ENCODE peak calls at places on chromosomes 7 and 10, in six cellular contexts. One of them, this sample, is unnamed.

GRCh38 chr10:23095966-23096813 is 811 bp downstream of the MSRB2 start:
- DNase-seq in K562: no peak
- DNase-seq in IMR-90: peak
- DNase-seq in GM12878: no peak
- DNase-seq in A549: peak
- DNase-seq in HepG2: peak
- DNase-seq in this sample: peak

GRCh38 chr10:32953277-32953927 is 4.6 kb downstream of the ITGB1 start:
- DNase-seq in HepG2: no peak
- DNase-seq in A549: no peak
- DNase-seq in IMR-90: no peak
- DNase-seq in GM12878: no peak
- DNase-seq in K562: no peak
- DNase-seq in this sample: no peak

GRCh38 chr7:106050002-106050742 is 61.9 kb downstream of the SYPL1 start:
- DNase-seq in GM12878: no peak
- DNase-seq in A549: no peak
- DNase-seq in K562: no peak
- DNase-seq in HepG2: peak
- DNase-seq in IMR-90: peak
- DNase-seq in this sample: no peak

GRCh38 chr7:15515201-15515777 is 46.5 kb downstream of the AGMO start:
- DNase-seq in HepG2: no peak
- DNase-seq in K562: no peak
- DNase-seq in GM12878: no peak
- DNase-seq in IMR-90: peak
- DNase-seq in A549: no peak
- DNase-seq in this sample: no peak

GRCh38 chr7:54839538-54840213 is 80.7 kb upstream of the SEC61G start:
- DNase-seq in A549: peak
- DNase-seq in K562: no peak
- DNase-seq in IMR-90: peak
- DNase-seq in HepG2: peak
- DNase-seq in GM12878: no peak
- DNase-seq in this sample: peak

GRCh38 chr10:77877461-77878344 is 48.9 kb downstream of the DLG5 start:
- DNase-seq in K562: no peak
- DNase-seq in A549: no peak
- DNase-seq in IMR-90: peak
- DNase-seq in HepG2: no peak
- DNase-seq in GM12878: peak
- DNase-seq in this sample: peak

GRCh38 chr10:68163735-68164134 is 54.4 kb downstream of the MYPN start:
- DNase-seq in HepG2: peak
- DNase-seq in K562: no peak
- DNase-seq in A549: no peak
- DNase-seq in IMR-90: no peak
- DNase-seq in GM12878: peak
- DNase-seq in this sample: no peak

GRCh38 chr7:81233208-81233940 is 314.5 kb upstream of the SEMA3C start:
- DNase-seq in A549: no peak
- DNase-seq in HepG2: no peak
- DNase-seq in K562: no peak
- DNase-seq in GM12878: no peak
- DNase-seq in IMR-90: no peak
- DNase-seq in this sample: no peak

GRCh38 chr7:151631149-151631967 is 111.7 kb upstream of the RHEB start:
- DNase-seq in A549: peak
- DNase-seq in HepG2: no peak
- DNase-seq in K562: no peak
- DNase-seq in IMR-90: no peak
- DNase-seq in GM12878: peak
- DNase-seq in this sample: peak

GRCh38 chr10:91137822-91138221 is 82.6 kb upstream of the PCGF5 start:
- DNase-seq in HepG2: no peak
- DNase-seq in GM12878: no peak
- DNase-seq in IMR-90: no peak
- DNase-seq in K562: no peak
- DNase-seq in A549: no peak
- DNase-seq in this sample: no peak

GRCh38 chr7:50307368-50308012 is 3.0 kb downstream of the IKZF1 start:
- DNase-seq in K562: peak
- DNase-seq in HepG2: no peak
- DNase-seq in A549: no peak
- DNase-seq in GM12878: no peak
- DNase-seq in IMR-90: no peak
- DNase-seq in this sample: no peak

GRCh38 chr7:727806-728460 is 852 bp upstream of the PRKAR1B start:
- DNase-seq in HepG2: no peak
- DNase-seq in K562: peak
- DNase-seq in A549: no peak
- DNase-seq in IMR-90: peak
- DNase-seq in GM12878: no peak
- DNase-seq in this sample: no peak

GRCh38 chr10:69468771-69469129 is 17.5 kb downstream of the TSPAN15 start:
- DNase-seq in HepG2: no peak
- DNase-seq in IMR-90: no peak
- DNase-seq in A549: no peak
- DNase-seq in GM12878: no peak
- DNase-seq in K562: no peak
- DNase-seq in this sample: no peak

GRCh38 chr7:91685544-91685943 is 195.0 kb downstream of the MTERF1 start:
- DNase-seq in HepG2: no peak
- DNase-seq in K562: no peak
- DNase-seq in GM12878: no peak
- DNase-seq in A549: no peak
- DNase-seq in IMR-90: peak
- DNase-seq in this sample: no peak

GRCh38 chr10:90181251-90181691 is 479.9 kb downstream of the KIF20B start:
- DNase-seq in GM12878: no peak
- DNase-seq in HepG2: no peak
- DNase-seq in K562: no peak
- DNase-seq in IMR-90: no peak
- DNase-seq in A549: no peak
- DNase-seq in this sample: no peak

GRCh38 chr10:48199580-48200377 is 74.7 kb downstream of the FRMPD2 start:
- DNase-seq in IMR-90: peak
- DNase-seq in HepG2: no peak
- DNase-seq in A549: no peak
- DNase-seq in GM12878: no peak
- DNase-seq in K562: no peak
- DNase-seq in this sample: no peak

GRCh38 chr7:38702002-38702535 is 70.9 kb upstream of the AMPH start:
- DNase-seq in A549: no peak
- DNase-seq in K562: no peak
- DNase-seq in HepG2: no peak
- DNase-seq in IMR-90: no peak
- DNase-seq in GM12878: no peak
- DNase-seq in this sample: no peak

GRCh38 chr10:45044290-45044689 is 43.6 kb downstream of the ZNF22 start:
- DNase-seq in HepG2: no peak
- DNase-seq in GM12878: no peak
- DNase-seq in K562: no peak
- DNase-seq in IMR-90: no peak
- DNase-seq in A549: no peak
- DNase-seq in this sample: no peak

GRCh38 chr7:18212788-18213187 is 185.1 kb upstream of the PRPS1L1 start:
- DNase-seq in IMR-90: peak
- DNase-seq in GM12878: no peak
- DNase-seq in HepG2: no peak
- DNase-seq in K562: no peak
- DNase-seq in A549: no peak
- DNase-seq in this sample: no peak

GRCh38 chr10:101694674-101695403 is at the start of gene FBXW4:
- DNase-seq in K562: peak
- DNase-seq in A549: peak
- DNase-seq in HepG2: peak
- DNase-seq in IMR-90: peak
- DNase-seq in GM12878: no peak
- DNase-seq in this sample: peak

GRCh38 chr7:148153611-148154010 is 437.0 kb upstream of the C7orf33 start:
- DNase-seq in HepG2: no peak
- DNase-seq in K562: no peak
- DNase-seq in A549: no peak
- DNase-seq in GM12878: no peak
- DNase-seq in IMR-90: no peak
- DNase-seq in this sample: no peak

GRCh38 chr10:88902328-88902789 is 22.3 kb downstream of the STAMBPL1 start:
- DNase-seq in GM12878: no peak
- DNase-seq in HepG2: no peak
- DNase-seq in K562: no peak
- DNase-seq in A549: no peak
- DNase-seq in IMR-90: no peak
- DNase-seq in this sample: no peak

GRCh38 chr7:152851881-152852417 is 92.4 kb downstream of the ACTR3B start:
- DNase-seq in IMR-90: no peak
- DNase-seq in K562: no peak
- DNase-seq in A549: no peak
- DNase-seq in HepG2: no peak
- DNase-seq in GM12878: no peak
- DNase-seq in this sample: no peak

DNA sequence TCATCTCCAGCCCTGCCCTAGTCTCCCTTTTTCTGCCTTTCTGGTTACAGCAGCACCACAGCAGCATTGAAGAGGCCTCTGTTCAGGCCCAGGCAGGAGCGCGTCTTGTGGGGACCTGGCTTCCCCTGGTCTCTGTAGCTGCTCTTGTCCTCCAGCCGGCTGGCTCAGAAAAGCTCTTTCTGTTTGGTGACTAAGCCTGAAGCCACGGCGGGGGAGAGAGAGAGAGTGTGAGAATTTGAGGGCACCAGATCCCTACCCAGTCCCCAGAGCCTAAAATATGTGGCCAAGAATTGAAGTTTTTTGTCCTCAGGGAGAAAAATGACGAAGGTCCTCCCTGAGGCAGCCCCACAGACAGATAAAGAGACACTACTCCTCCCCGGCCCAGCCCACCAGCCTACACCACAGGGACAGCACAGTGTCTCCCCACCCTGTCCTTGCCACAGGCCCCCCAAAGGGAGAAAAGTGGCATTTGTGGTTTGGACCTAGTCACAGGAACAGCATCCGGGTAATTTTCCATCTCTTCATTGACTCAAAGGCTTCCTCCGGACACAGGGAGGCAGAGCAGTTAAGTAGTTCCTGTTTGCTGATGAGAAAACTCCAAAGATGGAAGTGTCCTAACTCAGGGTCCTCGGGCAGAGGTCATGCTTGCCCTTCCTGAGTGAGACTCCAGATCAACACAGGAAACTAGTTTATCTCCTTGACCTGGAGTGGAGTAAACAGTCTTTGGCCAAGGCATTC is 13.3 kb upstream of the FAM180A start:
- DNase-seq in IMR-90: peak
- DNase-seq in HepG2: no peak
- DNase-seq in K562: no peak
- DNase-seq in A549: no peak
- DNase-seq in GM12878: no peak
- DNase-seq in this sample: no peak
- TF ChIP-seq BHLHE40 in IMR-90: no peak
- TF ChIP-seq BHLHE40 in HepG2: no peak
- TF ChIP-seq BHLHE40 in K562: no peak
- TF ChIP-seq BHLHE40 in A549: no peak
- TF ChIP-seq BHLHE40 in GM12878: no peak
- TF ChIP-seq BHLHE40 in this sample: no peak

GRCh38 chr10:131963350-131963749 is 18.4 kb downstream of the BNIP3 start:
- DNase-seq in IMR-90: no peak
- DNase-seq in K562: no peak
- DNase-seq in HepG2: no peak
- DNase-seq in A549: no peak
- DNase-seq in GM12878: no peak
- DNase-seq in this sample: no peak
- TF ChIP-seq BHLHE40 in IMR-90: no peak
- TF ChIP-seq BHLHE40 in K562: no peak
- TF ChIP-seq BHLHE40 in HepG2: no peak
- TF ChIP-seq BHLHE40 in A549: no peak
- TF ChIP-seq BHLHE40 in GM12878: no peak
- TF ChIP-seq BHLHE40 in this sample: no peak

GRCh38 chr7:21653623-21654022 is 110.8 kb downstream of the DNAH11 start:
- DNase-seq in IMR-90: no peak
- DNase-seq in K562: no peak
- DNase-seq in HepG2: no peak
- DNase-seq in GM12878: no peak
- DNase-seq in A549: no peak
- DNase-seq in this sample: no peak

GRCh38 chr7:21651697-21652096 is 108.9 kb downstream of the DNAH11 start:
- DNase-seq in IMR-90: no peak
- DNase-seq in HepG2: no peak
- DNase-seq in GM12878: no peak
- DNase-seq in K562: no peak
- DNase-seq in A549: no peak
- DNase-seq in this sample: no peak
- TF ChIP-seq BHLHE40 in IMR-90: no peak
- TF ChIP-seq BHLHE40 in HepG2: no peak
- TF ChIP-seq BHLHE40 in GM12878: no peak
- TF ChIP-seq BHLHE40 in K562: no peak
- TF ChIP-seq BHLHE40 in A549: no peak
- TF ChIP-seq BHLHE40 in this sample: no peak

GRCh38 chr10:74213019-74213418 is 62.0 kb downstream of the ADK start:
- DNase-seq in A549: no peak
- DNase-seq in K562: no peak
- DNase-seq in IMR-90: no peak
- DNase-seq in GM12878: no peak
- DNase-seq in HepG2: no peak
- DNase-seq in this sample: no peak

GRCh38 chr10:74207681-74208080 is 56.7 kb downstream of the ADK start:
- DNase-seq in K562: no peak
- DNase-seq in GM12878: no peak
- DNase-seq in IMR-90: no peak
- DNase-seq in HepG2: no peak
- DNase-seq in A549: no peak
- DNase-seq in this sample: no peak

GRCh38 chr10:74208081-74208480 is 57.1 kb downstream of the ADK start:
- DNase-seq in HepG2: no peak
- DNase-seq in GM12878: no peak
- DNase-seq in A549: no peak
- DNase-seq in IMR-90: no peak
- DNase-seq in K562: no peak
- DNase-seq in this sample: no peak

GRCh38 chr10:74208997-74209396 is 58.0 kb downstream of the ADK start:
- DNase-seq in K562: no peak
- DNase-seq in IMR-90: no peak
- DNase-seq in HepG2: no peak
- DNase-seq in GM12878: no peak
- DNase-seq in A549: no peak
- DNase-seq in this sample: no peak

DNA sequence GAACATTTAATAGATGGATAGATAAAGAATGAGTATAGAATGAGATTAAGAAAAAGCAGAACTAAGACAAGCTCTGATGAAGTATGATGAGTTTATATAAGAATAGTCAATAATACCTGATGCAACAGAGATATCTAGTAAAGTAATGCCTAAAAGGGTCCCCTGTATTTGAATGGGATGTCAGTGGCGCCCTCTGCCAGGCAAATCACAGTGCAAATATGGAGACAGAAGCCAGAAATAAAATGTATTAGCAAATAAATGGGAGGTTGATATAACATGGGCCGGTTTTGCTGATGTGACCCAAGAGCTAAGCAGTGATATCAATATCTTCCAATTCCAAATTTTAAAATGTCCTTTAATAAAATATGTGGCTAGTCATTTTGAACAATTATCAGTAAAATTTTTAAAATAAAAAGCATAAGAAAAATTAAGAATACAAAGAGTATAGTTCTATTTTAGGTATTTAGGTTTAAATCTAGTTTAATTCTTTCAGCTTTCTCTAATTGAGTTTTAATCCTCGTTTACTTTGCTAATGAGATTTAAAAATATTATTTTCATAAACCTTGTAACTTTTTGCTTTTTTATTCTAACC is 62.6 kb downstream of the ADK start:
- DNase-seq in K562: peak
- DNase-seq in HepG2: peak
- DNase-seq in A549: peak
- DNase-seq in GM12878: no peak
- DNase-seq in IMR-90: peak
- DNase-seq in this sample: peak
- TF ChIP-seq BHLHE40 in K562: no peak
- TF ChIP-seq BHLHE40 in HepG2: no peak
- TF ChIP-seq BHLHE40 in A549: no peak
- TF ChIP-seq BHLHE40 in GM12878: no peak
- TF ChIP-seq BHLHE40 in IMR-90: no peak
- TF ChIP-seq BHLHE40 in this sample: no peak

This sample was measured in HEK293T.